ENCODE peak calls at places on chromosomes 4 and X, in four cellular contexts. F is A549, W is heart left ventricle, R is suprapubic skin. L is an unnamed sample.

GRCh38 chrX:149979126-149979644 is 40.9 kb upstream of the EOLA2 start:
- DNase-seq in W (no peak), R (no peak), F (no peak), L (no peak)

GRCh38 chr4:31768756-31769155 is 1048.6 kb downstream of the PCDH7 start:
- DNase-seq in F (no peak), R (no peak), W (no peak), L (no peak)

GRCh38 chr4:119678761-119679160 is 50.2 kb upstream of the PDE5A start:
- DNase-seq in W (no peak), R (no peak), F (no peak), L (no peak)

GRCh38 chr4:149735796-149736195 is 79.8 kb downstream of the IQCM start:
- DNase-seq in F (no peak), W (no peak), R (no peak), L (no peak)

GRCh38 chrX:44035576-44035975 is 62.4 kb upstream of the NDP start:
- DNase-seq in W (no peak), R (no peak), F (no peak), L (no peak)

GRCh38 chrX:124518888-124519287 is 172.5 kb downstream of the SH2D1A start:
- DNase-seq in R (no peak), W (no peak), F (no peak), L (no peak)

GRCh38 chrX:28177202-28177601 is 196.0 kb upstream of the DCAF8L1 start:
- DNase-seq in R (no peak), W (no peak), F (peak; percentile 2), L (no peak)

GRCh38 chr4:169314906-169315305 is 44.1 kb upstream of the SH3RF1 start:
- DNase-seq in R (no peak), W (peak; percentile 82), F (peak; percentile 70), L (peak; percentile 56)

DNA sequence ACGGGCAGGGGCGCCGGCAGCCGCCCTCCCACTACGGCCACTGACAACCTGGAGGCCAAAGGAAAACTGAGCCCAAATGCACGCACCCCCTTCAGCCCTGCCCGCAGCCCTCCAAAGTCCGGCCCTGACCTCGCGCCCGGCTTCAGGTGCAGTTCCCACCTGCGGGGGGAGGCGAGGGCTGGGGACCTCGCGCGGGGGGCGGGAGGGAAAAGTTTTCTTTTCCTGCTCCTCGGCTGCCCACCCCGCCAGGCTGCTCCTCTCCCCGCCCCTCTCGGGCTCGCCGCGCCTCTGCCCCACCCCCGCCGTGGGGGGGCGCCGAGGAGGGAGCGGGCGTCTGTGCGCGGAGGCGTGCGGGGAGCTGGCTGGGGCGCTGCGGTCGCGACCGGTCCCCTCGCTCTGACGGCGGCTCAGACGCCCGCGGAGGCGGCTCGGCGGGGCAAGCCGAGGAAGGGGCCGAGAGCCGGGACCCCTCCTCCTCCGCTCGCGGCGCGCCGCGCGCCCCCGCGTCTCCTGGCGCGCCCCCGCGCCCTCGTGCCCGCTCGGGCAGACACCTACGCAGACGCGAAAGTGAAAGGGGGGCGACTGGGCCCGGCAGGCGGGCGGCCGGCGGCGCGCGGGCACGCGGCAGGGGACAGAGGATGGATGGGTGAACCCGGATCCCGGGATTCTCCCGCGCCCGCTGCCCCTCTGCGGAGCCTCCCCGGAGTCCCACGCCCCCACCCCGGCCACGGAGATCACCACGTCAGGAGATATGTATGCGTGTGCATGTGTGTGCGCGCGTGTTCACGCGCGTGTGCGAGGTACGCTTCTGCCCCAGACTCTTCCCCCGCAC is 3.1 kb upstream of the NR3C2 start:
- DNase-seq in R (peak; percentile 78), F (no peak), W (peak; percentile 73), L (peak; percentile 67)
- TF ChIP-seq POLR2A in R (peak; percentile 24), F (no peak), W (no peak), L (no peak)

DNA sequence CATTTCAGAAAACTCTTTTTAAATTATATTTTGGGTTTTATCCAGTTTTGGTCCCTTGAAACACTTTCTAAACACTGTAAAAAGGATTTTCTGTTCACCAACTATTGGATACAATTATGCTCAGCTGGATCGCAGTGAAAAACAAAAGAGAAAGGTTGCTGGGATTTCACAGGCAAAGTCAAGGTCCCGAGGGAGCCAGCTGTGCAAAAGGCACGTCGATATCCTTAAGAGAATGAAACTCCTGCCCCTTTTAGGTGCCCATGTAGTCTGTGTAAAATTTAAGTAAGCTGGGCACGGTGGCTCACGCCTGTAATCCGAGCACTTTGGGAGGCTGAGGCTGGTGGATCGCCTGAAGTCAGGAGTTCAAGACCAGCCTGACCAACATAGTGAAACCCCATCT is 1018.3 kb upstream of the INTU start:
- DNase-seq in R (no peak), W (no peak), F (no peak), L (no peak)
- H3K4me1 ChIP-seq in R (no peaks in the 10 kb centered on the region), W (no peaks in the 10 kb centered on the region), F (no peaks in the 10 kb centered on the region), L (no peaks in the 10 kb centered on the region)

GRCh38 chr4:184343400-184344177 is 125.9 kb upstream of the ENPP6 start:
- DNase-seq in W (peak; percentile 85), R (no peak), F (peak; percentile 63), L (peak; percentile 71)
- TF ChIP-seq POLR2A in W (no peak), R (no peak), F (no peak), L (peak; percentile 55)

GRCh38 chr4:73648478-73648877 is 28.2 kb upstream of the RASSF6 start:
- DNase-seq in R (no peak), F (no peak), W (no peak), L (no peak)

GRCh38 chr4:73650255-73650654 is 30.0 kb upstream of the RASSF6 start:
- DNase-seq in R (no peak), F (no peak), W (no peak), L (peak; percentile 37)

DNA sequence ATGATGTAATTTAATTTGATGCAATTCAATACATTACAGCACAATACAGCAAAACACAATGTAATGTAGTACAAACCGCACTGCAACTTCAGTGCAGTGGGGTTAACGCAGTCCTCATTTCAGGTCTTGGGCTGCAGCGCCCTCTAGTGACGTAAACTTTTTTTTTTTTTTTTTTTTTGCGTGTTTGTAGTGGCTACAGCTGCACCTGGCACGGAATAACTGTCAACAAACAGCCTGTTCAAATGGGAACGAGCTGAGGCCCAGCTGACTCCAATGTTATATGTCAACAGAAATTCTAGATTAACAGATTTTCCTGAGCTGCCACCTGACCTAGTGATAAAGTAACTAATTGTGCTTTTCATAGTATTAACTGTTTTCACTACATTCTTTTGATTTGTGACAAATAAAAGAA is 33.5 kb upstream of the RASSF6 start:
- DNase-seq in W (no peak), F (peak; percentile 29), R (no peak), L (peak; percentile 83)
- H3K4me1 ChIP-seq in W (no peaks in the 10 kb centered on the region), F (no peaks in the 10 kb centered on the region), R (peaks cover 11% of the 10 kb centered on the region), L (peaks cover 6% of the 10 kb centered on the region)

GRCh38 chrX:40098264-40099045 is 697 bp upstream of the BCOR start:
- DNase-seq in R (no peak), F (peak; percentile 71), W (peak; percentile 40), L (peak; percentile 31)
- TF ChIP-seq POLR2A in R (no peak), F (no peak), W (no peak), L (no peak)

GRCh38 chr4:124431663-124432192 is 280.8 kb downstream of the ANKRD50 start:
- DNase-seq in R (no peak), W (no peak), F (no peak), L (no peak)
- H3K4me1 ChIP-seq in R (peaks cover 7% of the 10 kb centered on the region), W (no peaks in the 10 kb centered on the region), F (peaks cover 72% of the 10 kb centered on the region), L (no peaks in the 10 kb centered on the region)

GRCh38 chr4:8269535-8270417 is at the start of gene HTRA3:
- DNase-seq in W (peak; percentile 75), R (no peak), F (no peak), L (no peak)
- TF ChIP-seq POLR2A in W (peak; percentile 96), R (peak; percentile 92), F (peak; percentile 45), L (no peak)